ENCODE peak calls at places on chromosomes 1 and 21, in five cellular contexts. One of them, this sample, is unnamed.

GRCh38 chr1:12163210-12163609 is 3.6 kb upstream of the TNFRSF1B start:
- DNase-seq in NB4: no peak
- DNase-seq in GM12864: no peak
- DNase-seq in brain microvascular endothelial cell: no peak
- DNase-seq in sigmoid colon: no peak
- DNase-seq in this sample: peak

GRCh38 chr1:12370241-12370980 is 140.6 kb downstream of the VPS13D start:
- DNase-seq in NB4: no peak
- DNase-seq in GM12864: no peak
- DNase-seq in brain microvascular endothelial cell: no peak
- DNase-seq in sigmoid colon: no peak
- DNase-seq in this sample: no peak

GRCh38 chr1:180535418-180535999 is 23.3 kb upstream of the OVAAL start:
- DNase-seq in NB4: no peak
- DNase-seq in GM12864: no peak
- DNase-seq in brain microvascular endothelial cell: no peak
- DNase-seq in sigmoid colon: no peak
- DNase-seq in this sample: no peak

GRCh38 chr1:41776896-41777431 is 141.8 kb downstream of the HIVEP3 start:
- DNase-seq in NB4: peak
- DNase-seq in GM12864: no peak
- DNase-seq in brain microvascular endothelial cell: no peak
- DNase-seq in sigmoid colon: no peak
- DNase-seq in this sample: no peak

GRCh38 chr21:17352937-17353655 is 159.7 kb upstream of the CXADR start:
- DNase-seq in NB4: no peak
- DNase-seq in GM12864: no peak
- DNase-seq in brain microvascular endothelial cell: no peak
- DNase-seq in sigmoid colon: no peak
- DNase-seq in this sample: no peak

GRCh38 chr1:206421616-206422355 is 48.5 kb upstream of the IKBKE start:
- DNase-seq in NB4: no peak
- DNase-seq in GM12864: no peak
- DNase-seq in brain microvascular endothelial cell: no peak
- DNase-seq in sigmoid colon: no peak
- DNase-seq in this sample: no peak

GRCh38 chr1:63630238-63630637 is 37.0 kb downstream of the PGM1 start:
- DNase-seq in NB4: no peak
- DNase-seq in GM12864: no peak
- DNase-seq in brain microvascular endothelial cell: no peak
- DNase-seq in sigmoid colon: no peak
- DNase-seq in this sample: no peak

GRCh38 chr1:219476116-219476515 is 136.8 kb downstream of the ZC3H11B start:
- DNase-seq in NB4: no peak
- DNase-seq in GM12864: no peak
- DNase-seq in brain microvascular endothelial cell: no peak
- DNase-seq in sigmoid colon: no peak
- DNase-seq in this sample: peak

GRCh38 chr1:169466259-169467230 is 19.2 kb downstream of the SLC19A2 start:
- DNase-seq in NB4: peak
- DNase-seq in GM12864: no peak
- DNase-seq in brain microvascular endothelial cell: peak
- DNase-seq in sigmoid colon: no peak
- DNase-seq in this sample: peak

GRCh38 chr1:99580451-99580850 is 65.5 kb upstream of the PALMD start:
- DNase-seq in NB4: no peak
- DNase-seq in GM12864: no peak
- DNase-seq in brain microvascular endothelial cell: no peak
- DNase-seq in sigmoid colon: no peak
- DNase-seq in this sample: no peak

GRCh38 chr21:22356663-22357062 is 1358.5 kb downstream of the NCAM2 start:
- DNase-seq in NB4: no peak
- DNase-seq in GM12864: no peak
- DNase-seq in brain microvascular endothelial cell: no peak
- DNase-seq in sigmoid colon: no peak
- DNase-seq in this sample: no peak

GRCh38 chr1:23473037-23473800 is 10.8 kb downstream of the ASAP3 start:
- DNase-seq in NB4: no peak
- DNase-seq in GM12864: no peak
- DNase-seq in brain microvascular endothelial cell: no peak
- DNase-seq in sigmoid colon: no peak
- DNase-seq in this sample: no peak

GRCh38 chr1:114522264-114522575 is 11.2 kb upstream of the TRIM33 start:
- DNase-seq in NB4: no peak
- DNase-seq in GM12864: no peak
- DNase-seq in brain microvascular endothelial cell: no peak
- DNase-seq in sigmoid colon: no peak
- DNase-seq in this sample: no peak

GRCh38 chr1:59498640-59499039 is 201.7 kb downstream of the FGGY start:
- DNase-seq in NB4: peak
- DNase-seq in GM12864: no peak
- DNase-seq in brain microvascular endothelial cell: no peak
- DNase-seq in sigmoid colon: no peak
- DNase-seq in this sample: no peak

GRCh38 chr1:61585714-61586113 is 139.2 kb downstream of the TM2D1 start:
- DNase-seq in NB4: no peak
- DNase-seq in GM12864: no peak
- DNase-seq in brain microvascular endothelial cell: no peak
- DNase-seq in sigmoid colon: no peak
- DNase-seq in this sample: no peak

GRCh38 chr1:22949807-22950462 is 22.7 kb downstream of the LACTBL1 start:
- DNase-seq in NB4: no peak
- DNase-seq in GM12864: no peak
- DNase-seq in brain microvascular endothelial cell: no peak
- DNase-seq in sigmoid colon: no peak
- DNase-seq in this sample: no peak

GRCh38 chr1:112533029-112533428 is 24.3 kb downstream of the WNT2B start:
- DNase-seq in NB4: no peak
- DNase-seq in GM12864: no peak
- DNase-seq in brain microvascular endothelial cell: peak
- DNase-seq in sigmoid colon: no peak
- DNase-seq in this sample: no peak

GRCh38 chr1:24266398-24266941 is 52.7 kb upstream of the GRHL3 start:
- DNase-seq in NB4: peak
- DNase-seq in GM12864: no peak
- DNase-seq in brain microvascular endothelial cell: peak
- DNase-seq in sigmoid colon: no peak
- DNase-seq in this sample: no peak

GRCh38 chr21:45455321-45456013 is 50.5 kb downstream of the COL18A1 start:
- DNase-seq in NB4: peak
- DNase-seq in GM12864: no peak
- DNase-seq in brain microvascular endothelial cell: no peak
- DNase-seq in sigmoid colon: no peak
- DNase-seq in this sample: no peak

GRCh38 chr1:179091691-179092165 is 9.9 kb downstream of the TOR3A start:
- DNase-seq in NB4: peak
- DNase-seq in GM12864: no peak
- DNase-seq in brain microvascular endothelial cell: no peak
- DNase-seq in sigmoid colon: peak
- DNase-seq in this sample: no peak

GRCh38 chr1:248857201-248857600 is 1.7 kb downstream of the ZNF692 start:
- DNase-seq in NB4: peak
- DNase-seq in GM12864: no peak
- DNase-seq in brain microvascular endothelial cell: no peak
- DNase-seq in sigmoid colon: no peak
- DNase-seq in this sample: no peak

GRCh38 chr1:243354511-243355153 is 98.8 kb downstream of the SDCCAG8 start:
- DNase-seq in NB4: no peak
- DNase-seq in GM12864: no peak
- DNase-seq in brain microvascular endothelial cell: no peak
- DNase-seq in sigmoid colon: no peak
- DNase-seq in this sample: peak
- H3K4me3 ChIP-seq in NB4: no peak
- H3K4me3 ChIP-seq in GM12864: no peak
- H3K4me3 ChIP-seq in brain microvascular endothelial cell: no peak
- H3K4me3 ChIP-seq in sigmoid colon: peak
- H3K4me3 ChIP-seq in this sample: no peak

GRCh38 chr21:14878971-14879370 is 185.8 kb downstream of the NRIP1 start:
- DNase-seq in NB4: no peak
- DNase-seq in GM12864: no peak
- DNase-seq in brain microvascular endothelial cell: no peak
- DNase-seq in sigmoid colon: no peak
- DNase-seq in this sample: no peak

GRCh38 chr21:14883351-14883750 is 181.4 kb downstream of the NRIP1 start:
- DNase-seq in NB4: no peak
- DNase-seq in GM12864: no peak
- DNase-seq in brain microvascular endothelial cell: no peak
- DNase-seq in sigmoid colon: no peak
- DNase-seq in this sample: no peak

GRCh38 chr21:14880922-14881321 is 183.9 kb downstream of the NRIP1 start:
- DNase-seq in NB4: no peak
- DNase-seq in GM12864: no peak
- DNase-seq in brain microvascular endothelial cell: peak
- DNase-seq in sigmoid colon: no peak
- DNase-seq in this sample: no peak

GRCh38 chr21:14879458-14879857 is 185.3 kb downstream of the NRIP1 start:
- DNase-seq in NB4: no peak
- DNase-seq in GM12864: no peak
- DNase-seq in brain microvascular endothelial cell: no peak
- DNase-seq in sigmoid colon: no peak
- DNase-seq in this sample: no peak

GRCh38 chr21:14881863-14882262 is 182.9 kb downstream of the NRIP1 start:
- DNase-seq in NB4: no peak
- DNase-seq in GM12864: no peak
- DNase-seq in brain microvascular endothelial cell: no peak
- DNase-seq in sigmoid colon: no peak
- DNase-seq in this sample: no peak
- TF ChIP-seq CTCF in NB4: no peak
- TF ChIP-seq CTCF in GM12864: no peak
- TF ChIP-seq CTCF in brain microvascular endothelial cell: no peak
- TF ChIP-seq CTCF in sigmoid colon: no peak
- TF ChIP-seq CTCF in this sample: no peak

DNA sequence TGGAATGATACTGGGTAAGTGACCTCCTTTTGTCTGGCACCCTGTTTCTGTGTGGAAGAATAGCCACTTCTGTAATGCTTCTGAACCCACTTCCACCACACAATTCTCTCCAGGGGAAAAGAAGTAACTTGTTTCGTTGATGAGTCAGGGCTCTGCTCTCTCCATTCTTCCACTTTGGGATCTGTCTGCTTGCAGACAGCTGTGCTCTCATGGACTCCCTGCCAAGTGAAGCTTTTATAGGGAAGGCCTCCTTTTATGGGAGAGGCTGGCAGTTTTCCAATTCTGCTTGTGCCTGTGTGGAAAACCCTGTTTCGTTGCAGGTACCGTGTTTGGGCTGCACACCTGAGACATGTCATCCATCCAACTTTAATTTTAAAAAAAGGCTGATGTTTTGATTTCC is 130.7 kb downstream of the GIPC2 start:
- DNase-seq in NB4: no peak
- DNase-seq in GM12864: no peak
- DNase-seq in brain microvascular endothelial cell: peak
- DNase-seq in sigmoid colon: peak
- DNase-seq in this sample: no peak
- H3K4me3 ChIP-seq in NB4: no peak
- H3K4me3 ChIP-seq in GM12864: no peak
- H3K4me3 ChIP-seq in brain microvascular endothelial cell: no peak
- H3K4me3 ChIP-seq in sigmoid colon: no peak
- H3K4me3 ChIP-seq in this sample: no peak

GRCh38 chr1:31977361-31978131 is 36.1 kb upstream of the KHDRBS1 start:
- DNase-seq in NB4: peak
- DNase-seq in GM12864: no peak
- DNase-seq in brain microvascular endothelial cell: peak
- DNase-seq in sigmoid colon: no peak
- DNase-seq in this sample: peak
- TF ChIP-seq CTCF in NB4: peak
- TF ChIP-seq CTCF in GM12864: peak
- TF ChIP-seq CTCF in brain microvascular endothelial cell: peak
- TF ChIP-seq CTCF in sigmoid colon: no peak
- TF ChIP-seq CTCF in this sample: no peak

GRCh38 chr1:177983087-177983823 is 13.4 kb upstream of the SEC16B start:
- DNase-seq in NB4: no peak
- DNase-seq in GM12864: no peak
- DNase-seq in brain microvascular endothelial cell: no peak
- DNase-seq in sigmoid colon: no peak
- DNase-seq in this sample: no peak
- H3K4me3 ChIP-seq in NB4: no peak
- H3K4me3 ChIP-seq in GM12864: no peak
- H3K4me3 ChIP-seq in brain microvascular endothelial cell: peak
- H3K4me3 ChIP-seq in sigmoid colon: no peak
- H3K4me3 ChIP-seq in this sample: no peak

DNA sequence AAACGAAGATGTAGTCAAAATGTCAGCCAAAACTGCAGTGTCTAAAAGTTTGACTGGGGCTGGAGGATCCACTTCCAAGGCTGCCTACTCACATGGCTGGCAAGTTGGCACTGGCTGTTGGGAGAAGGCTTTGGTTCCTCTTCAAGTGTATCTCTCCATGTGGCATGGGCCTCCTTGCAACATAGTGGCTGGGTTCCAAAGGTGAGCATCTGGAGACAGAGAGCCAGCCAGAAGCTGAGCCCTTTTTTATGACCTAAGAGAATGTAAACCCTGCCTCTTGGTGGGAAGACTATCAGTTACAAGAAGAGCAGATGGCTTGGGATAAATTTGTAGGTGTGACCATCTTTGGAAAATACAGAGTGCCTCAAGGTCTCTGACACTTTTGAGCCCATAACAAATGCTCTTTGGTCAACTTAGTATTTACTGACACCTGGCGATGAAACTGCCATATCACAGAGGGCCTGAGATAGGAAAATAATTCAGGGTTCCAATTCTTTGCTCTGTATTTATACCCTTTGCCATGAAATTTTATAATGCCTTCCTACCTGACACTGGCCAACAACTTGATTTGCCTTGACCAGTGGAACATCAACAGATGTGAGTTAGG is 31.4 kb upstream of the PRELP start:
- DNase-seq in NB4: no peak
- DNase-seq in GM12864: no peak
- DNase-seq in brain microvascular endothelial cell: no peak
- DNase-seq in sigmoid colon: peak
- DNase-seq in this sample: no peak
- TF ChIP-seq CTCF in NB4: no peak
- TF ChIP-seq CTCF in GM12864: no peak
- TF ChIP-seq CTCF in brain microvascular endothelial cell: no peak
- TF ChIP-seq CTCF in sigmoid colon: no peak
- TF ChIP-seq CTCF in this sample: peak

GRCh38 chr1:31412205-31412604 is 808 bp upstream of the SERINC2 start:
- DNase-seq in NB4: no peak
- DNase-seq in GM12864: no peak
- DNase-seq in brain microvascular endothelial cell: no peak
- DNase-seq in sigmoid colon: no peak
- DNase-seq in this sample: no peak
- H3K4me3 ChIP-seq in NB4: no peak
- H3K4me3 ChIP-seq in GM12864: no peak
- H3K4me3 ChIP-seq in brain microvascular endothelial cell: no peak
- H3K4me3 ChIP-seq in sigmoid colon: no peak
- H3K4me3 ChIP-seq in this sample: no peak

DNA sequence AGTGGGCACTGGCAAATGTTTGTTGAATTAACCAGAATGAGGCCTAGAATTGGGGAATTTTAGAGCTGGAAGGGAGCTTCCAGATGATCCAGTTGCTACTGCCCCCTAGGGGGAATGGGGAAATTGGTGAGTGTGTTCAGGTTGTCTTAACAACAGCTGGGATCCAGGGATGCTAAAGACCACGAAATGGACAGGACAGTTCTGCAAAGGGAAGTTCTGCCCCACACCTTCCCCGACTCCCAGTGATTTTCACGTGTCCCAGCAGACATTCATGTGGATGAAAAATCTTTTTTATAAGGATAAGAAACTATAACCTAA is 33.9 kb downstream of the TRIM62 start:
- DNase-seq in NB4: peak
- DNase-seq in GM12864: no peak
- DNase-seq in brain microvascular endothelial cell: peak
- DNase-seq in sigmoid colon: no peak
- DNase-seq in this sample: peak
- TF ChIP-seq CTCF in NB4: peak
- TF ChIP-seq CTCF in GM12864: peak
- TF ChIP-seq CTCF in brain microvascular endothelial cell: peak
- TF ChIP-seq CTCF in sigmoid colon: no peak
- TF ChIP-seq CTCF in this sample: peak

This sample was measured in GM12865.